ENCODE peak calls at places on chromosomes 13 and 19, in four cellular contexts. Z, D, G and S are unnamed samples.

GRCh38 chr19:58586131-58586765 is 13.1 kb upstream of the MZF1 start:
- DNase-seq in D (no peak), G (no peak), Z (no peak), S (no peak)

GRCh38 chr19:7751157-7751783 is 3.9 kb upstream of the CD209 start:
- DNase-seq in D (no peak), G (no peak), Z (no peak), S (no peak)

GRCh38 chr19:30225615-30226463 is 146.3 kb upstream of the ZNF536 start:
- DNase-seq in Z (no peak), D (no peak), G (no peak), S (no peak)

GRCh38 chr13:80334582-80335260 is 6.2 kb downstream of the SPRY2 start:
- DNase-seq in G (peak), Z (peak), D (no peak), S (peak)

GRCh38 chr13:66965146-66965545 is 265.0 kb downstream of the PCDH9 start:
- DNase-seq in G (no peak), D (no peak), Z (no peak), S (no peak)

GRCh38 chr19:49017666-49018351 is 918 bp upstream of the LHB start:
- DNase-seq in G (peak), Z (peak), D (no peak), S (peak)

GRCh38 chr13:112887151-112887550 is 81.9 kb upstream of the MCF2L start:
- DNase-seq in Z (no peak), D (no peak), G (no peak), S (no peak)

GRCh38 chr19:53696951-53697350 is 65.2 kb downstream of the DPRX start:
- DNase-seq in Z (no peak), G (peak), D (no peak), S (no peak)

GRCh38 chr19:34662919-34663318 is 14.0 kb downstream of the SCGB2B2 start:
- DNase-seq in Z (no peak), G (peak), D (no peak), S (peak)

GRCh38 chr13:22220186-22221160 is 549.6 kb downstream of the FGF9 start:
- DNase-seq in Z (no peak), D (no peak), G (no peak), S (no peak)

GRCh38 chr13:82627183-82627582 is 1255.1 kb downstream of the SLITRK1 start:
- DNase-seq in G (peak), Z (peak), D (peak), S (peak)

GRCh38 chr13:74194856-74195255 is 60.7 kb upstream of the KLF12 start:
- DNase-seq in G (no peak), D (no peak), Z (no peak), S (no peak)

GRCh38 chr13:69970521-69970920 is 137.1 kb upstream of the ATXN8OS start:
- DNase-seq in D (no peak), G (peak), Z (peak), S (no peak)

GRCh38 chr19:46787331-46788100 is 878 bp downstream of the SLC1A5 start:
- DNase-seq in D (no peak), G (peak), Z (peak), S (peak)

GRCh38 chr13:53138369-53139036 is 109.9 kb downstream of the OLFM4 start:
- DNase-seq in G (no peak), D (peak), Z (no peak), S (no peak)

GRCh38 chr19:40523322-40524047 is 53.2 kb upstream of the SHKBP1 start:
- DNase-seq in G (peak), Z (peak), D (no peak), S (peak)

GRCh38 chr19:52248256-52248655 is 21.1 kb upstream of the ZNF766 start:
- DNase-seq in D (peak), Z (no peak), G (peak), S (peak)

GRCh38 chr19:58570770-58571574 is 2.2 kb downstream of the MZF1 start:
- DNase-seq in G (no peak), D (no peak), Z (no peak), S (no peak)

GRCh38 chr19:57566396-57567256 is 7.0 kb upstream of the ZNF550 start:
- DNase-seq in G (peak), D (no peak), Z (peak), S (no peak)

GRCh38 chr19:42089191-42089750 is 13.3 kb downstream of the ZNF574 start:
- DNase-seq in Z (no peak), G (no peak), D (no peak), S (no peak)

GRCh38 chr19:27774337-27774736 is 1438.6 kb downstream of the UQCRFS1 start:
- DNase-seq in G (no peak), Z (no peak), D (no peak), S (no peak)

GRCh38 chr19:49997709-49998108 is 27.5 kb downstream of the VRK3 start:
- DNase-seq in D (no peak), Z (no peak), G (peak), S (no peak)

GRCh38 chr13:64723735-64724134 is 2506.4 kb downstream of the PCDH9 start:
- DNase-seq in G (peak), Z (peak), D (peak), S (peak)

GRCh38 chr13:34162545-34162936 is 344.6 kb downstream of the RFC3 start:
- DNase-seq in D (no peak), Z (peak), G (no peak), S (peak)

GRCh38 chr13:25587581-25587980 is 215.8 kb downstream of the ATP8A2 start:
- DNase-seq in G (no peak), D (no peak), Z (no peak), S (no peak)

GRCh38 chr13:112978561-112979405 is 9.8 kb downstream of the MCF2L start:
- DNase-seq in G (no peak), Z (no peak), D (no peak), S (no peak)

GRCh38 chr13:81762449-81762848 is 1421.5 kb upstream of the SPRY2 start:
- DNase-seq in D (no peak), Z (no peak), G (no peak), S (no peak)

GRCh38 chr13:27263438-27263837 is 7.2 kb upstream of the RASL11A start:
- DNase-seq in G (no peak), Z (no peak), D (no peak), S (no peak)

GRCh38 chr13:95298971-95299627 is 2.2 kb downstream of the ABCC4 start:
- DNase-seq in D (no peak), G (peak), Z (peak), S (peak)

GRCh38 chr13:95301947-95302386 is 716 bp upstream of the ABCC4 start:
- DNase-seq in Z (peak), D (no peak), G (no peak), S (no peak)

GRCh38 chr13:95298169-95298940 is 2.9 kb downstream of the ABCC4 start:
- DNase-seq in Z (no peak), G (peak), D (no peak), S (no peak)

GRCh38 chr13:95301135-95301946 is at the start of gene ABCC4:
- DNase-seq in Z (peak), G (peak), D (no peak), S (peak)

DNA sequence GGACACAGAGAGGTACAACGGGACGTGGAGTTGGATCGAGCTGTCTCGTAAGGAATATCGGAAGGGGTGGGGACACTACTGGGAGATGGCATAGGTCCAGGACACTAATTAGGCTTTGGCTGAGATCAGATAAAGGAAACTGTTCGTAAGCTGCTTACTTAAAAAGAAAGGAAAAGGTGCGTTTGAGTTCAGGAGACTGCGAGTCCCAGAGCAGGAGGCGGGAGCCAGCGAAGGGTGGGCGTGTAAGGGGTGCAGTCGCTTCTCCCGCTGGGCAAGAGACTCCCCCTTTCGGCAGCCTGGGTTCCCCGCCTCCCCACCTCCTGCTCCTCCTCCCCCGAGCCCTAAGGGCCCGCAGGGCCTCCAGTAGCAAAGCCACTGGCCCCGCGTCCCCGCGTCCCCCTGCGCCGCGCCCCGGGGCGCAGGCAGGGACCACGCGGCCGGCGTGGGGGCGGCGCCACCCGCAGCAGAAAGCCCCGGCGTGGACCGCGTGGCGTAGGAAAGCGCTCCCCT is 571 bp downstream of the ABCC4 start:
- DNase-seq in G (peak), Z (peak), D (no peak), S (peak)
- TF ChIP-seq CTCF in G (no peak), Z (no peak), D (peak), S (peak)

GRCh38 chr19:5514001-5514400 is 53.8 kb downstream of the TINCR start:
- DNase-seq in Z (no peak), G (no peak), D (no peak), S (no peak)

GRCh38 chr19:5519076-5519475 is 48.7 kb downstream of the TINCR start:
- DNase-seq in D (no peak), Z (no peak), G (no peak), S (no peak)

GRCh38 chr19:5520501-5520900 is 47.3 kb downstream of the TINCR start:
- DNase-seq in D (no peak), Z (no peak), G (no peak), S (no peak)

GRCh38 chr19:5515737-5516136 is 52.0 kb downstream of the TINCR start:
- DNase-seq in G (no peak), Z (no peak), D (no peak), S (no peak)
- TF ChIP-seq CTCF in G (peak), Z (peak), D (no peak), S (peak)

GRCh38 chr13:110304256-110304655 is 2.7 kb downstream of the COL4A1 start:
- DNase-seq in G (peak), D (no peak), Z (no peak), S (peak)

GRCh38 chr13:110302154-110302553 is 4.8 kb downstream of the COL4A1 start:
- DNase-seq in Z (no peak), D (no peak), G (no peak), S (no peak)

GRCh38 chr13:110302986-110303385 is 4.0 kb downstream of the COL4A1 start:
- DNase-seq in D (no peak), Z (no peak), G (no peak), S (no peak)

GRCh38 chr13:110305001-110305400 is 2.0 kb downstream of the COL4A1 start:
- DNase-seq in G (no peak), D (no peak), Z (no peak), S (no peak)

GRCh38 chr13:110303644-110304043 is 3.3 kb downstream of the COL4A1 start:
- DNase-seq in D (no peak), Z (no peak), G (no peak), S (no peak)
- TF ChIP-seq CTCF in D (no peak), Z (no peak), G (no peak), S (no peak)

DNA sequence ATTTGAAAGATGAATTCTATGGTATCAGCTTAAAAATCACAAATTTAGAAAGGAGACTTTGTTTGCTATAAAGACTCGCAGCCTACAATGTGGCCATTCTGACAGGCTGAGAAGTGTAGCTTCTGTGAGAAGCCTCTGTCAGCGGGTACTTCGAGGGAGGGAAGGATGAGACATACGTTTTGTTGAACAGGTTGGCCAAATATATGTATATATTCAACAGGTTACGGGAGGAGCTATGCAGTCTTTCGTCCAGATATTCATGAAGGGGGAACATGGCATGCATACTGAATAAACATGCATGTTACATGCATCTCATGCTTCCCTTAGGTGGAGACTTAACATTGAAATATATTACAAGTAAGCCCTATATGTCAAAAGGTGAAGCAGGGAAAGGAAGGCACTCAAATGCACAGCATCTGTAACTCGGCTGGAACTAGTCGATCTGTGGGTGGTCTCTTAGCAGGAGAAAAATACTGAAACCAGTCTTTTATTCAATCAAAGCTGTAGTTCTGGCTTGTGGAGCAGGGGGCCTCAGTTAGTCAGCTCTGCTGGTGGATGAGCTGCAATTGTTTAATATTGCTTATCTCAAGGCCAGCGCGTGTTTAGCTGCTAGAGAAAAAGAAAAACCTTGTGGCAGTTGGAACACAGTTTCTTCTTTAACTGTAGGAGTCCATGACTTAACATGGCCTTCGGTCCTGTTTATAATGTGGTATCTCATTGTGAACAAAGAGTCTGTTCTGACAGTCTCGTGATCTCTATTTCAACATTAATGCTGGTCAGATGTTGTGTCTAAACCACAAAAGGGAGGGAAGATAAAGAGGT is 94.3 kb downstream of the FAM216B start:
- DNase-seq in Z (no peak), G (no peak), D (no peak), S (no peak)
- TF ChIP-seq CTCF in Z (no peak), G (no peak), D (peak), S (peak)

GRCh38 chr19:9171393-9171991 is 7.3 kb upstream of the OR7D2 start:
- DNase-seq in G (no peak), D (no peak), Z (no peak), S (no peak)

GRCh38 chr19:9178901-9179300 is at the start of gene OR7D2:
- DNase-seq in G (peak), D (no peak), Z (no peak), S (no peak)

DNA sequence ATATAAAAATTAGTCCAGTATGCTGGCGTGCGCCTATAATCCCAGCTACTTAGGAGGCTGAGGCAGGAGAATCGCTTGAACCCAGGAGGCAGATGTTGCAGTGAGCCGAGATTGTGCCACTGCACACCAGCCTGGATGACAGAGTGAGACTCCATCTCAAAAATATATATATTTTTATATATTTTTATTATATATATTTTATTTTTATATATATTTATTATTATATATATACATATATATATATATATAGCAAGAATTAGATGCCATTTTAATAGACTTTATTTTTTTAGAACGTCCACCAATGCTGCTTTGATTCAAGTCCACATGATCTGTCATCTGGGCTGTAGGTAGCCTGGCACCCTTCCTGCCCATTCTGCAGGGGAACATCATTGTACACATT is 3.5 kb upstream of the OR7D2 start:
- DNase-seq in Z (no peak), D (no peak), G (no peak), S (no peak)
- TF ChIP-seq CTCF in Z (no peak), D (no peak), G (no peak), S (no peak)